ENCODE peak calls at places on chromosomes 6 and 20, in nine cellular contexts. One of them, this sample, is unnamed. For H3K4me1 and H3K36me3, the result is how much of the 10 kb centered on the place peaks cover.

GRCh38 chr6:135861189-135861588 is 9.7 kb downstream of the PDE7B start:
- DNase-seq in adrenal gland: no peak
- DNase-seq in ovary: no peak
- DNase-seq in fibroblast of lung: no peak
- DNase-seq in neural progenitor cell: no peak
- DNase-seq in Panc1: no peak
- DNase-seq in left lung: no peak
- DNase-seq in transverse colon: no peak
- DNase-seq in tibial nerve: no peak
- DNase-seq in this sample: no peak

GRCh38 chr6:154370545-154370944 is 13.9 kb upstream of the IPCEF1 start:
- DNase-seq in adrenal gland: peak
- DNase-seq in ovary: no peak
- DNase-seq in fibroblast of lung: peak
- DNase-seq in neural progenitor cell: peak
- DNase-seq in Panc1: no peak
- DNase-seq in left lung: no peak
- DNase-seq in transverse colon: peak
- DNase-seq in tibial nerve: no peak
- DNase-seq in this sample: no peak

GRCh38 chr6:139150915-139151314 is 16.0 kb downstream of the HECA start:
- DNase-seq in adrenal gland: no peak
- DNase-seq in ovary: no peak
- DNase-seq in fibroblast of lung: no peak
- DNase-seq in neural progenitor cell: peak
- DNase-seq in Panc1: no peak
- DNase-seq in left lung: no peak
- DNase-seq in transverse colon: no peak
- DNase-seq in tibial nerve: no peak
- DNase-seq in this sample: no peak

GRCh38 chr20:50843331-50844276 is 48.7 kb downstream of the BCAS4 start:
- DNase-seq in adrenal gland: no peak
- DNase-seq in ovary: no peak
- DNase-seq in fibroblast of lung: no peak
- DNase-seq in neural progenitor cell: no peak
- DNase-seq in Panc1: no peak
- DNase-seq in left lung: no peak
- DNase-seq in transverse colon: no peak
- DNase-seq in tibial nerve: no peak
- DNase-seq in this sample: peak

GRCh38 chr20:47330933-47331708 is 25.4 kb downstream of the ZMYND8 start:
- DNase-seq in adrenal gland: peak
- DNase-seq in ovary: no peak
- DNase-seq in fibroblast of lung: peak
- DNase-seq in neural progenitor cell: no peak
- DNase-seq in Panc1: peak
- DNase-seq in left lung: no peak
- DNase-seq in transverse colon: peak
- DNase-seq in tibial nerve: no peak
- DNase-seq in this sample: no peak

GRCh38 chr20:20843982-20844381 is 131.5 kb upstream of the RALGAPA2 start:
- DNase-seq in adrenal gland: no peak
- DNase-seq in ovary: no peak
- DNase-seq in fibroblast of lung: no peak
- DNase-seq in neural progenitor cell: peak
- DNase-seq in Panc1: no peak
- DNase-seq in left lung: no peak
- DNase-seq in transverse colon: no peak
- DNase-seq in tibial nerve: no peak
- DNase-seq in this sample: no peak

GRCh38 chr6:22959571-22959970 is 390.2 kb downstream of the HDGFL1 start:
- DNase-seq in adrenal gland: no peak
- DNase-seq in ovary: no peak
- DNase-seq in fibroblast of lung: no peak
- DNase-seq in neural progenitor cell: no peak
- DNase-seq in Panc1: no peak
- DNase-seq in left lung: no peak
- DNase-seq in transverse colon: no peak
- DNase-seq in tibial nerve: no peak
- DNase-seq in this sample: no peak

GRCh38 chr20:46158476-46158987 is 40.4 kb downstream of the CD40 start:
- DNase-seq in adrenal gland: no peak
- DNase-seq in ovary: no peak
- DNase-seq in fibroblast of lung: no peak
- DNase-seq in neural progenitor cell: no peak
- DNase-seq in Panc1: no peak
- DNase-seq in left lung: no peak
- DNase-seq in transverse colon: no peak
- DNase-seq in tibial nerve: no peak
- DNase-seq in this sample: no peak

GRCh38 chr20:50019466-50020256 is 36.9 kb downstream of the SNAI1 start:
- DNase-seq in adrenal gland: peak
- DNase-seq in ovary: no peak
- DNase-seq in fibroblast of lung: no peak
- DNase-seq in neural progenitor cell: no peak
- DNase-seq in Panc1: no peak
- DNase-seq in left lung: no peak
- DNase-seq in transverse colon: peak
- DNase-seq in tibial nerve: no peak
- DNase-seq in this sample: peak

GRCh38 chr6:56529594-56530191 is 113.0 kb downstream of the DST start:
- DNase-seq in adrenal gland: no peak
- DNase-seq in ovary: no peak
- DNase-seq in fibroblast of lung: no peak
- DNase-seq in neural progenitor cell: no peak
- DNase-seq in Panc1: no peak
- DNase-seq in left lung: no peak
- DNase-seq in transverse colon: no peak
- DNase-seq in tibial nerve: no peak
- DNase-seq in this sample: no peak

DNA sequence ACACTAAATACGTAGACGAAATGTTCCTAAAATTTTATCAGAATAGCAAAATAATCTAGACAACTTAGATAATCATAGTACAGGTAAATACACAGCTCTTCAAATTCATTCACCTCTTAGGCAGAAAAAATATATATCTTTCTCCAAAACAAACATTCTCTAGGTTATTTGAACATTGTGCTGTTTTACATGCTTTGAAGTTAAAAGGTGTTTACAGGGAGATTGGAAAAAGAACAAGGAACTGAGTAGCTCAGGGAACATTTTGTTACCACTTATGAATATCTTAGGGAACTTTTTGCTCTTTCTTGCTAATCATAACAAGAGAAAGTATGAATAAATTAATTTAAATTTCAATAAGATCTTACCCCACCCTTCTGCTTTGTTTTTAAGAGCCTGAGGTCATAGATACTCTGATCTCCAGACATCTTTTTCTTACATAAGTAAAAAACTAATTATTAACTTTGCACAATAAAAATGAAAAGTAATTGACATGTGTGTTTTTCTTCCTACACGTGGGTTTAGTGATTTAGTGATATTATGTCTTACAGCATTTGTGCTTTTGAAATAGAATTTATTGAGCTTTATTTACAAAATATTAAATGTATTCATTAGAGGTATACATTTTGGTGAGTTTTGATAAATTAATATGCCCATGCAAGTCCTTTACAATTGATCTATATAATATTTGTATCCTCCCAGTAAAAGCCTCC is 1141.4 kb upstream of the EYS start:
- DNase-seq in adrenal gland: no peak
- DNase-seq in ovary: no peak
- DNase-seq in fibroblast of lung: no peak
- DNase-seq in neural progenitor cell: no peak
- DNase-seq in Panc1: no peak
- DNase-seq in left lung: no peak
- DNase-seq in transverse colon: no peak
- DNase-seq in tibial nerve: no peak
- DNase-seq in this sample: no peak
- TF ChIP-seq CTCF in adrenal gland: no peak
- TF ChIP-seq CTCF in ovary: no peak
- TF ChIP-seq CTCF in fibroblast of lung: no peak
- TF ChIP-seq CTCF in neural progenitor cell: no peak
- TF ChIP-seq CTCF in Panc1: no peak
- TF ChIP-seq CTCF in left lung: no peak
- TF ChIP-seq CTCF in transverse colon: no peak
- TF ChIP-seq CTCF in tibial nerve: no peak
- TF ChIP-seq CTCF in this sample: no peak

GRCh38 chr20:5140195-5140594 is 13.4 kb downstream of the CDS2 start:
- DNase-seq in adrenal gland: no peak
- DNase-seq in ovary: no peak
- DNase-seq in fibroblast of lung: no peak
- DNase-seq in neural progenitor cell: no peak
- DNase-seq in Panc1: no peak
- DNase-seq in left lung: no peak
- DNase-seq in transverse colon: no peak
- DNase-seq in tibial nerve: no peak
- DNase-seq in this sample: no peak

GRCh38 chr20:5143856-5144255 is 17.0 kb downstream of the CDS2 start:
- DNase-seq in adrenal gland: no peak
- DNase-seq in ovary: no peak
- DNase-seq in fibroblast of lung: no peak
- DNase-seq in neural progenitor cell: no peak
- DNase-seq in Panc1: no peak
- DNase-seq in left lung: no peak
- DNase-seq in transverse colon: no peak
- DNase-seq in tibial nerve: no peak
- DNase-seq in this sample: no peak

GRCh38 chr20:5146302-5146653 is 19.5 kb downstream of the CDS2 start:
- DNase-seq in adrenal gland: no peak
- DNase-seq in ovary: no peak
- DNase-seq in fibroblast of lung: no peak
- DNase-seq in neural progenitor cell: no peak
- DNase-seq in Panc1: no peak
- DNase-seq in left lung: no peak
- DNase-seq in transverse colon: no peak
- DNase-seq in tibial nerve: no peak
- DNase-seq in this sample: no peak

GRCh38 chr20:5145365-5146301 is 18.8 kb downstream of the CDS2 start:
- DNase-seq in adrenal gland: no peak
- DNase-seq in ovary: no peak
- DNase-seq in fibroblast of lung: no peak
- DNase-seq in neural progenitor cell: no peak
- DNase-seq in Panc1: no peak
- DNase-seq in left lung: no peak
- DNase-seq in transverse colon: no peak
- DNase-seq in tibial nerve: no peak
- DNase-seq in this sample: no peak

GRCh38 chr20:5141615-5142014 is 14.8 kb downstream of the CDS2 start:
- DNase-seq in adrenal gland: no peak
- DNase-seq in ovary: no peak
- DNase-seq in fibroblast of lung: no peak
- DNase-seq in neural progenitor cell: no peak
- DNase-seq in Panc1: no peak
- DNase-seq in left lung: no peak
- DNase-seq in transverse colon: no peak
- DNase-seq in tibial nerve: no peak
- DNase-seq in this sample: no peak
- H3K4me1 ChIP-seq in adrenal gland: under half
- H3K4me1 ChIP-seq in ovary: under half
- H3K4me1 ChIP-seq in fibroblast of lung: under half
- H3K4me1 ChIP-seq in neural progenitor cell: under half
- H3K4me1 ChIP-seq in Panc1: under half
- H3K4me1 ChIP-seq in left lung: under half
- H3K4me1 ChIP-seq in transverse colon: under half
- H3K4me1 ChIP-seq in tibial nerve: under half
- H3K4me1 ChIP-seq in this sample: under half

GRCh38 chr6:160085226-160085625 is 36.4 kb upstream of the SLC22A1 start:
- DNase-seq in adrenal gland: no peak
- DNase-seq in ovary: no peak
- DNase-seq in fibroblast of lung: no peak
- DNase-seq in neural progenitor cell: no peak
- DNase-seq in Panc1: no peak
- DNase-seq in left lung: no peak
- DNase-seq in transverse colon: no peak
- DNase-seq in tibial nerve: no peak
- DNase-seq in this sample: no peak
- H3K36me3 ChIP-seq in adrenal gland: half or more
- H3K36me3 ChIP-seq in ovary: under half
- H3K36me3 ChIP-seq in fibroblast of lung: under half
- H3K36me3 ChIP-seq in neural progenitor cell: under half
- H3K36me3 ChIP-seq in Panc1: under half
- H3K36me3 ChIP-seq in left lung: under half
- H3K36me3 ChIP-seq in transverse colon: under half
- H3K36me3 ChIP-seq in tibial nerve: under half
- H3K36me3 ChIP-seq in this sample: under half

DNA sequence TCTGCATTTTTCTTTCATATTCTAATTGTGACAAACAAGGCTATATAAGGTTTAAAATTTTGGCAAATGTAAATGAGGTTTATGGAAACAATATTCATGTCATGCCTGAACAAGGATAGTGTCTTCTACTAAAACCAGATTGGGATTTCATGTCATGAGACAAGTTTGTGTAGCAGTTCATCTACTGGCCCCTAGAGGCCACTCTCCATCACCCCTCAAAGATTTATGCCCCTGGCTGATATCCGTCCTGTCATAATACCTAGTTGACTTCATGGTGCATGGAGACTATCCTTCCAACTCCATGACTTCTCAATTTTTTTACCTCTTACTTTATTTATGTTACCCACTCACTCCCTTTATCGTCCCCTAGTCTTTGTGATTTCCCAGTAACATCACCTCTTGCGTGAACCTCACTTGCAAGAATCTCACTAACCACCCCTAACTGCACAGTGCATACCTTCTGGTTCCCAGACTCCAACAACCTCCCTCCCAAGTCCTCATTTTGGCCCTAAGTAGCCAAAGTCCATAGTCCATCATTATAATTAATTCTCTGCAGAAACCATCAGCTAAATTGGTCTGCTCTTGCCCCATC is 179.8 kb downstream of the TASP1 start:
- DNase-seq in adrenal gland: no peak
- DNase-seq in ovary: no peak
- DNase-seq in fibroblast of lung: peak
- DNase-seq in neural progenitor cell: peak
- DNase-seq in Panc1: peak
- DNase-seq in left lung: no peak
- DNase-seq in transverse colon: peak
- DNase-seq in tibial nerve: no peak
- DNase-seq in this sample: no peak
- TF ChIP-seq CTCF in adrenal gland: peak
- TF ChIP-seq CTCF in ovary: no peak
- TF ChIP-seq CTCF in fibroblast of lung: peak
- TF ChIP-seq CTCF in neural progenitor cell: peak
- TF ChIP-seq CTCF in Panc1: peak
- TF ChIP-seq CTCF in left lung: peak
- TF ChIP-seq CTCF in transverse colon: peak
- TF ChIP-seq CTCF in tibial nerve: peak
- TF ChIP-seq CTCF in this sample: peak

GRCh38 chr6:157094038-157094437 is 229.3 kb downstream of the TMEM242 start:
- DNase-seq in adrenal gland: no peak
- DNase-seq in ovary: no peak
- DNase-seq in fibroblast of lung: no peak
- DNase-seq in neural progenitor cell: no peak
- DNase-seq in Panc1: no peak
- DNase-seq in left lung: no peak
- DNase-seq in transverse colon: no peak
- DNase-seq in tibial nerve: no peak
- DNase-seq in this sample: no peak
- H3K4me1 ChIP-seq in adrenal gland: under half
- H3K4me1 ChIP-seq in ovary: under half
- H3K4me1 ChIP-seq in fibroblast of lung: under half
- H3K4me1 ChIP-seq in neural progenitor cell: half or more
- H3K4me1 ChIP-seq in Panc1: under half
- H3K4me1 ChIP-seq in left lung: under half
- H3K4me1 ChIP-seq in transverse colon: under half
- H3K4me1 ChIP-seq in tibial nerve: under half
- H3K4me1 ChIP-seq in this sample: under half

This sample was measured in breast epithelium.